ENCODE peak calls at places on chromosomes 4 and X, in ten cellular contexts. Y is stomach, E is sigmoid colon, W is K562, A is GM23338, M is HCT116, V is H1, U is SK-N-SH, N is vagina, L is suprapubic skin. X is an unnamed sample. For H3K36me3 and H3K27me3, the result is how much of the 10 kb centered on the place peaks cover.

GRCh38 chrX:20317873-20318272 is 51.2 kb upstream of the RPS6KA3 start:
- DNase-seq in E (no peak), W (no peak), U (no peak), N (no peak), L (no peak), M (no peak), A (no peak), Y (no peak), V (no peak), X (peak)

GRCh38 chr4:156255205-156255604 is 301.5 kb upstream of the CTSO start:
- DNase-seq in N (no peak), E (no peak), Y (no peak), M (no peak), U (no peak), V (no peak), A (no peak), W (no peak), L (no peak), X (no peak)

GRCh38 chrX:118364261-118364660 is 18.4 kb downstream of the WDR44 start:
- DNase-seq in Y (no peak), A (no peak), N (no peak), M (no peak), E (no peak), L (no peak), U (no peak), V (no peak), W (no peak), X (no peak)

GRCh38 chrX:111363741-111364140 is 48.3 kb downstream of the DCX start:
- DNase-seq in V (no peak), E (no peak), N (no peak), W (no peak), Y (no peak), L (no peak), A (no peak), U (no peak), M (no peak), X (no peak)

GRCh38 chr4:159395693-159396092 is 292.8 kb downstream of the RAPGEF2 start:
- DNase-seq in L (no peak), A (no peak), Y (no peak), V (no peak), E (no peak), W (no peak), N (no peak), U (no peak), M (no peak), X (no peak)

GRCh38 chrX:118207831-118208453 is 91.3 kb upstream of the KLHL13 start:
- DNase-seq in U (no peak), W (no peak), V (no peak), N (no peak), M (no peak), E (no peak), Y (no peak), A (no peak), L (no peak), X (no peak)

GRCh38 chr4:23654791-23655190 is 235.1 kb downstream of the PPARGC1A start:
- DNase-seq in V (no peak), E (no peak), N (no peak), M (no peak), U (no peak), L (no peak), Y (no peak), A (no peak), W (no peak), X (no peak)

GRCh38 chr4:8291036-8291682 is 21.6 kb downstream of the HTRA3 start:
- DNase-seq in L (peak), A (no peak), V (no peak), W (no peak), N (no peak), M (no peak), E (peak), Y (no peak), U (no peak), X (peak)

GRCh38 chrX:106246511-106246910 is 78.4 kb downstream of the PWWP3B start:
- DNase-seq in U (no peak), M (no peak), L (no peak), W (no peak), A (no peak), E (no peak), V (no peak), N (no peak), Y (no peak), X (no peak)

GRCh38 chr4:123603165-123603564 is 206.6 kb downstream of the SPRY1 start:
- DNase-seq in V (no peak), L (no peak), Y (peak), U (no peak), M (no peak), N (no peak), A (no peak), E (no peak), W (peak), X (peak)

GRCh38 chr4:119629142-119629471 is 503 bp upstream of the PDE5A start:
- DNase-seq in N (no peak), M (no peak), L (no peak), A (no peak), E (no peak), V (no peak), Y (no peak), U (no peak), W (no peak), X (no peak)

DNA sequence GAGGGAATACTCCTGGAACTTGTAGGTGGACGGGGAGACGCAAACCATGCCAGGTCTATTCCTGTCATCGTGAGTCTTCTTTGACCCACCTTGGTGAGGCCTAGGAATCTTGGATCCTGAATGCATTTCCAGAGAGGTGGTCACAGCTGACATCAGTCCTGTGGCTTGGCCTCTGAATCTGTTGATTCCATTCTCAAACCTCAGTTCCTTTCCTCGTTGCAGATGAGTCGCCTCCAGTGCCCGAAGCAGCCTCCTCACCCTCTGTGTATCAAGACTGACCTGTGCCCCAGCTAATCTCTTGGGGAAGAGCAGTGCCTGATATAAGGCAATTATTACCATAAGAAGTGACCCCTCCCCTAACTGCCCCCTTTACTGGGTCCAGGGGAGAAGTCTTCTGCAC is 118.1 kb downstream of the SMIM20 start:
- DNase-seq in A (no peak), N (no peak), W (no peak), Y (no peak), M (no peak), V (no peak), U (no peak), E (no peak), L (no peak), X (no peak)
- H3K36me3 ChIP-seq in A (under half), N (under half), W (under half), Y (under half), M (under half), V (under half), U (under half), E (under half), L (under half), X (under half)

GRCh38 chr4:20320232-20320631 is 68.5 kb downstream of the SLIT2 start:
- DNase-seq in W (no peak), V (no peak), N (no peak), L (no peak), U (no peak), M (no peak), E (no peak), A (no peak), Y (no peak), X (no peak)

GRCh38 chr4:20326977-20327376 is 75.3 kb downstream of the SLIT2 start:
- DNase-seq in U (peak), A (no peak), M (no peak), L (no peak), Y (no peak), W (no peak), N (no peak), E (no peak), V (no peak), X (no peak)

GRCh38 chr4:20326460-20326859 is 74.8 kb downstream of the SLIT2 start:
- DNase-seq in E (no peak), A (no peak), U (no peak), V (no peak), M (no peak), Y (no peak), W (no peak), N (no peak), L (no peak), X (no peak)

GRCh38 chr4:20327808-20328207 is 76.1 kb downstream of the SLIT2 start:
- DNase-seq in N (no peak), Y (no peak), M (no peak), L (no peak), E (no peak), W (no peak), A (no peak), U (no peak), V (no peak), X (no peak)

DNA sequence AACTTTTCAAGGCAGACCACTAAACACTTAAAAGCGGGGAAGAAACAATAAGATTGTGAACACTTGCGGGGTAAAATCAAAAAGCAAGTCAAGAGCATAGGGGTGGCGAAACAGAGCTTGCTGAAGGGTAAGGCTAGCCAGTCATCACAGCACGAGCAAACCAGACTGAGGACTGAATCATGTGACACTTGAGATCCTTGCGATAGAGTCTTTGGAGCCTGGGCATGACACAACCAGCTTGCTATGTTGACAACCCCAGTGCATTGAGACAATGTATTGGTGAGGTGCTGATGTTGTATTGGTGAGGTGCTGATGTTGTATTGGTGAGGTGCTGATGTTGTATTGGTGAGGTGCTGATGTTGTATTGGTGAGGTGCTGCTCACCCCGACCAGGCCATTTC is 72.3 kb downstream of the SLIT2 start:
- DNase-seq in L (no peak), V (no peak), N (no peak), Y (no peak), M (no peak), A (no peak), E (no peak), U (no peak), W (no peak), X (no peak)
- H3K27me3 ChIP-seq in L (under half), V (under half), N (under half), Y (under half), M (under half), A (under half), E (under half), U (under half), W (under half), X (under half)

GRCh38 chr4:74999714-75000309 is 66.9 kb downstream of the PARM1 start:
- DNase-seq in U (no peak), Y (no peak), W (no peak), N (no peak), L (no peak), E (no peak), M (no peak), V (no peak), A (no peak), X (no peak)

GRCh38 chr4:74996996-74997395 is 64.1 kb downstream of the PARM1 start:
- DNase-seq in A (no peak), L (no peak), W (no peak), N (no peak), V (no peak), E (no peak), M (no peak), U (no peak), Y (no peak), X (no peak)

GRCh38 chr4:75002381-75002780 is 69.5 kb downstream of the PARM1 start:
- DNase-seq in N (no peak), U (no peak), W (no peak), E (no peak), M (no peak), L (no peak), A (no peak), V (no peak), Y (no peak), X (no peak)

GRCh38 chr4:74997942-74998341 is 65.0 kb downstream of the PARM1 start:
- DNase-seq in U (no peak), V (no peak), E (no peak), N (no peak), Y (no peak), W (no peak), A (no peak), L (no peak), M (no peak), X (no peak)
- TF ChIP-seq POLR2AphosphoS5 in U (no peak), V (no peak), E (no peak), N (no peak), Y (no peak), W (no peak), A (no peak), L (no peak), M (no peak), X (no peak)

GRCh38 chr4:2651546-2651945 is 104.6 kb downstream of the TNIP2 start:
- DNase-seq in A (no peak), M (no peak), L (no peak), Y (no peak), U (no peak), V (no peak), N (no peak), E (no peak), W (peak), X (no peak)

GRCh38 chr4:2647403-2648158 is 108.6 kb downstream of the TNIP2 start:
- DNase-seq in A (no peak), E (peak), L (no peak), W (no peak), U (no peak), V (no peak), N (no peak), M (no peak), Y (no peak), X (no peak)

GRCh38 chr4:2648159-2648814 is 107.8 kb downstream of the TNIP2 start:
- DNase-seq in U (no peak), L (no peak), V (no peak), W (no peak), M (no peak), N (no peak), A (no peak), Y (no peak), E (peak), X (peak)

GRCh38 chr4:2650276-2650675 is 105.9 kb downstream of the TNIP2 start:
- DNase-seq in N (no peak), U (no peak), W (no peak), V (no peak), Y (no peak), A (no peak), M (no peak), L (no peak), E (peak), X (no peak)

GRCh38 chr4:2649604-2650114 is 106.5 kb downstream of the TNIP2 start:
- DNase-seq in M (no peak), N (no peak), E (peak), Y (no peak), W (no peak), U (no peak), V (no peak), L (no peak), A (no peak), X (no peak)
- H3K36me3 ChIP-seq in M (under half), N (under half), E (half or more), Y (under half), W (half or more), U (under half), V (under half), L (half or more), A (under half), X (under half)

X was measured in upper lobe of left lung.